ENCODE peak calls at places on chromosomes 13 and 19, in ten cellular contexts. Z is Peyer's patch; W is breast epithelium; Q is heart right ventricle; O is CD8-positive, alpha-beta memory T cell; P is neuronal stem cell; E is stomach; G is heart left ventricle; H is body of pancreas; D is colonic mucosa. L is an unnamed sample.

GRCh38 chr13:99312493-99312883 is 5.3 kb upstream of the GPR183 start:
- DNase-seq in P (no peak), G (no peak), O (no peak), E (no peak), Q (peak; percentile 55), Z (peak; percentile 77), W (peak; percentile 55), H (peak; percentile 37), D (no peak), L (peak; percentile 57)

GRCh38 chr19:9741476-9742171 is 26.9 kb downstream of the ZNF846 start:
- DNase-seq in E (no peak), H (no peak), P (no peak), Z (no peak), W (no peak), O (no peak), D (no peak), Q (no peak), G (no peak), L (no peak)

GRCh38 chr13:102401755-102402154 is at the start of gene FGF14:
- DNase-seq in G (no peak), P (no peak), O (no peak), H (no peak), Q (no peak), D (no peak), E (no peak), W (no peak), Z (no peak), L (no peak)

GRCh38 chr19:37594982-37595382 is 306 bp downstream of the ZNF540 start:
- DNase-seq in D (peak; percentile 68), O (peak; percentile 48), H (peak; percentile 64), P (no peak), Q (peak; percentile 73), E (peak; percentile 62), W (peak; percentile 72), Z (peak; percentile 85), G (peak; percentile 80), L (peak; percentile 88)

GRCh38 chr13:43368003-43368402 is 344.6 kb downstream of the DNAJC15 start:
- DNase-seq in W (no peak), G (no peak), E (no peak), P (no peak), H (no peak), Z (no peak), D (no peak), O (no peak), Q (no peak), L (no peak)

GRCh38 chr13:60431108-60431700 is 34.2 kb downstream of the TDRD3 start:
- DNase-seq in W (no peak), P (peak; percentile 41), H (no peak), D (no peak), Q (no peak), E (no peak), G (no peak), Z (no peak), O (no peak), L (no peak)

GRCh38 chr13:111415765-111416164 is 95.3 kb downstream of the TEX29 start:
- DNase-seq in O (no peak), E (no peak), D (no peak), Z (no peak), P (no peak), Q (no peak), G (no peak), H (no peak), W (no peak), L (no peak)

GRCh38 chr19:51083783-51084182 is 1.1 kb upstream of the KLK14 start:
- DNase-seq in Q (no peak), Z (peak; percentile 13), E (no peak), P (no peak), W (no peak), G (no peak), H (no peak), O (no peak), D (no peak), L (no peak)

GRCh38 chr13:27131906-27132305 is 39.7 kb downstream of the USP12 start:
- DNase-seq in P (no peak), E (no peak), D (no peak), Z (no peak), G (no peak), H (no peak), O (no peak), Q (no peak), W (no peak), L (no peak)

GRCh38 chr19:36508325-36508724 is 19.0 kb upstream of the ZNF566 start:
- DNase-seq in O (no peak), Q (no peak), D (no peak), E (no peak), H (no peak), Z (no peak), G (no peak), W (no peak), P (no peak), L (no peak)
- H3K4me3 ChIP-seq in O (no peak overlapping the region), Q (no peak overlapping the region), D (no peak overlapping the region), E (no peak overlapping the region), H (no peak overlapping the region), Z (no peak overlapping the region), G (no peak overlapping the region), W (no peak overlapping the region), P (no peak overlapping the region), L (no peak overlapping the region)

GRCh38 chr19:47760632-47760999 is 15.3 kb downstream of the NOP53 start:
- DNase-seq in W (no peak), O (no peak), H (no peak), Z (no peak), G (no peak), D (no peak), P (no peak), Q (no peak), E (no peak), L (no peak)

GRCh38 chr19:47761566-47761965 is 16.2 kb downstream of the NOP53 start:
- DNase-seq in D (no peak), O (no peak), W (no peak), Q (no peak), G (no peak), E (no peak), P (no peak), Z (no peak), H (no peak), L (no peak)

GRCh38 chr19:47762151-47762550 is 16.4 kb upstream of the SELENOW start:
- DNase-seq in Q (no peak), P (no peak), Z (no peak), D (no peak), H (no peak), E (no peak), G (no peak), O (no peak), W (no peak), L (no peak)

GRCh38 chr19:47765522-47766358 is 12.8 kb upstream of the SELENOW start:
- DNase-seq in D (peak; percentile 68), O (peak; percentile 28), W (no peak), Q (peak; percentile 57), E (peak; percentile 72), Z (peak; percentile 79), G (peak; percentile 87), H (peak; percentile 63), P (no peak), L (peak; percentile 91)

DNA sequence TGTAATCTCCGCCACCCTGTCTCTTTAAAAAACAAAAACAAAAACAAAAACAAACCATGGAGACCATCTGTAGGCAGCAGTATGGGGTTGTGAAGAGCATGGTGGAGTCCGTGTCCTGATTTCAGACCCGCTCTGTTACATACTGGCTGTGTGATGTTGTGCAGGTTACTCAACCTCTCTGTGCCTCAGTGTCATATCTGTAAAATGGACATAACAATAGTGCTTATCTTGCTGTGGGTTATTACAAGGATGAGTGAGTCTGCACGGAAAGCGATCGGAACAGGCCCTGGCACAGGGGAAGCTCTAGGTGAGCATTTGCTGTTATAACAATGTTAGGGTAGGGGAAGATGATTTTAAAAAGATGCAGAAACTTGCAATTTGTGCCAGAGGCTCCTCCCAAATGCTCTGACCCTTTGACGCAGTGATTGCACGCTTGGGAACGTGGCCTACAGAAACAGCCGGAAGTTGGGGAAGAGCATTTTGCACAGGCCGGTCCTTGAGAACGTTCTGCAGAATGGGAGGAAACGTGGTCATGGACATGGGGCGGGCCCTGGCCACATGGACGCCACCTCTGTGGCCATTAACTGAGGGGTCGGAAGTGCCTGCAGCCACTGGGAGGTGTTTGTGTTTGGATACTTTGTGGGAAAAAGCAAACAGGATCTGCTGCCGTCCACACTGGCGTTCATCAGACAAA is 15.7 kb upstream of the SELENOW start:
- DNase-seq in E (no peak), G (no peak), Z (no peak), D (no peak), W (no peak), H (no peak), Q (peak; percentile 67), P (no peak), O (no peak), L (peak; percentile 77)
- H3K27ac ChIP-seq in E (no peak overlapping the region), G (peak overlapping the region; percentile 26), Z (no peak overlapping the region), D (no peak overlapping the region), W (no peak overlapping the region), H (no peak overlapping the region), Q (peak overlapping the region; percentile 62), P (no peak overlapping the region), O (no peak overlapping the region), L (peak overlapping the region; percentile 16)

GRCh38 chr19:4380254-4380727 is 20.1 kb downstream of the SH3GL1 start:
- DNase-seq in G (peak; percentile 83), W (no peak), Q (peak; percentile 60), Z (peak; percentile 85), O (peak; percentile 55), D (no peak), P (no peak), E (no peak), H (peak; percentile 36), L (peak; percentile 73)

GRCh38 chr19:4376245-4376990 is 23.9 kb downstream of the SH3GL1 start:
- DNase-seq in E (no peak), Q (no peak), H (peak; percentile 49), Z (no peak), G (no peak), D (no peak), P (no peak), W (no peak), O (no peak), L (no peak)

GRCh38 chr19:4379383-4380253 is 20.7 kb downstream of the SH3GL1 start:
- DNase-seq in E (peak; percentile 82), W (peak; percentile 91), O (no peak), Z (peak; percentile 76), Q (no peak), P (no peak), G (no peak), D (no peak), H (peak; percentile 94), L (peak; percentile 33)

GRCh38 chr19:4376991-4377781 is 23.2 kb downstream of the SH3GL1 start:
- DNase-seq in Q (no peak), Z (peak; percentile 72), W (peak; percentile 75), O (no peak), G (no peak), P (no peak), E (peak; percentile 72), D (no peak), H (peak; percentile 73), L (peak; percentile 75)

DNA sequence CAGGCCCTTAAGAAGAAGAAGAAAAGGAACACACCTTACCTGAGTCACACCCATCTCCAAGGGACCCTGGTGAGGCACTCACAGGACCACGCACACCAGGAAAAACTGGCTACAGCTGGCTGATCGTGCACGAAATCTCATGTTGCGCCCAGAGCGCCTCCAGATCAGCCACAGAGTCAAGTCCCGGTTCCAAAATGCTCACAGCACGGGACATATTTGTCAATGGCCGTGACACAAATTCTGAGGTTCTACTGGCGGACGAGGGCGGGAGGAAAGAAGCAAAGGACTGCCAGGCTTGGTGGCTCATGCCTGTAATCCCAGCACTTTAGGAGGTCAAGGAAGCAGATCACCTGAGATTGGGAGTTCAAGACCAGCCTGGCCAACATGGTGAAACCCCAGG is 21.5 kb downstream of the SH3GL1 start:
- DNase-seq in E (no peak), G (no peak), P (no peak), Z (no peak), D (no peak), Q (no peak), W (no peak), H (no peak), O (no peak), L (no peak)
- H3K4me1 ChIP-seq in E (peaks cover 71% of the 10 kb centered on the region), G (peaks cover 67% of the 10 kb centered on the region), P (peaks cover 20% of the 10 kb centered on the region), Z (peaks cover 50% of the 10 kb centered on the region), D (peaks cover 39% of the 10 kb centered on the region), Q (peaks cover 50% of the 10 kb centered on the region), W (peaks cover 48% of the 10 kb centered on the region), H (peaks cover 73% of the 10 kb centered on the region), O (peaks cover 50% of the 10 kb centered on the region), L (peaks cover 40% of the 10 kb centered on the region)

GRCh38 chr19:47610902-47611301 is 2.0 kb downstream of the BICRA start:
- DNase-seq in H (no peak), Q (no peak), P (no peak), G (no peak), W (no peak), D (peak; percentile 48), E (peak; percentile 64), Z (peak; percentile 52), O (no peak), L (no peak)
- H3K4me3 ChIP-seq in H (no peak overlapping the region), Q (peak overlapping the region; percentile 99), P (peak overlapping the region; percentile 82), G (peak overlapping the region; percentile 100), W (peak overlapping the region; percentile 86), D (peak overlapping the region; percentile 69), E (peak overlapping the region; percentile 83), Z (peak overlapping the region; percentile 71), O (peak overlapping the region; percentile 16), L (no peak overlapping the region)